ENCODE peak calls at places on chromosomes 11 and 22, in eight cellular contexts. Z is gastrocnemius medialis; P is CD8-positive, alpha-beta memory T cell; W is fibroblast of lung; H is PC-3; N is right atrium auricular region; M is aorta; A is prostate gland. Y is an unnamed sample. For H3K36me3, the result is how much of the 10 kb centered on the place peaks cover.

GRCh38 chr11:65204143-65204542 is 22.4 kb downstream of the CAPN1 start:
- DNase-seq in Z (no peak), P (no peak), W (no peak), H (no peak), N (no peak), M (no peak), A (no peak), Y (no peak)

GRCh38 chr22:22769434-22770279 is 118.0 kb upstream of the IGLL5 start:
- DNase-seq in Z (no peak), P (no peak), W (no peak), H (no peak), N (peak), M (no peak), A (no peak), Y (no peak)

GRCh38 chr11:12161137-12161536 is 50.7 kb downstream of the MICAL2 start:
- DNase-seq in Z (no peak), P (no peak), W (no peak), H (no peak), N (no peak), M (no peak), A (no peak), Y (no peak)

GRCh38 chr11:130452941-130453340 is 4.5 kb downstream of the ADAMTS15 start:
- DNase-seq in Z (no peak), P (no peak), W (no peak), H (no peak), N (no peak), M (no peak), A (no peak), Y (no peak)

GRCh38 chr11:45391168-45391850 is 105.2 kb upstream of the SYT13 start:
- DNase-seq in Z (no peak), P (no peak), W (no peak), H (no peak), N (no peak), M (no peak), A (no peak), Y (no peak)

GRCh38 chr11:75041263-75041662 is 52.5 kb downstream of the NEU3 start:
- DNase-seq in Z (no peak), P (no peak), W (no peak), H (no peak), N (no peak), M (no peak), A (no peak), Y (no peak)

GRCh38 chr22:27975381-27976013 is 56.4 kb upstream of the PITPNB start:
- DNase-seq in Z (no peak), P (no peak), W (no peak), H (no peak), N (no peak), M (no peak), A (no peak), Y (no peak)

GRCh38 chr11:127919206-127920000 is 668.0 kb downstream of the ETS1 start:
- DNase-seq in Z (no peak), P (no peak), W (peak), H (peak), N (no peak), M (no peak), A (no peak), Y (no peak)

GRCh38 chr11:131483877-131484276 is 113.5 kb downstream of the NTM start:
- DNase-seq in Z (no peak), P (no peak), W (no peak), H (no peak), N (no peak), M (no peak), A (no peak), Y (no peak)

GRCh38 chr11:10498022-10498400 is 42.9 kb downstream of the AMPD3 start:
- DNase-seq in Z (no peak), P (no peak), W (no peak), H (no peak), N (peak), M (no peak), A (no peak), Y (no peak)
- H3K36me3 ChIP-seq in Z (half or more), P (under half), W (under half), H (under half), N (under half), M (under half), A (under half), Y (under half)

GRCh38 chr22:17710023-17710422 is 64.2 kb downstream of the BID start:
- DNase-seq in Z (no peak), P (no peak), W (no peak), H (no peak), N (no peak), M (no peak), A (no peak), Y (no peak)

GRCh38 chr22:17705565-17706450 is 67.3 kb downstream of the BCL2L13 start:
- DNase-seq in Z (no peak), P (no peak), W (no peak), H (peak), N (no peak), M (no peak), A (no peak), Y (no peak)

GRCh38 chr22:17706947-17707346 is 67.3 kb downstream of the BID start:
- DNase-seq in Z (no peak), P (no peak), W (no peak), H (no peak), N (no peak), M (no peak), A (no peak), Y (no peak)

GRCh38 chr22:17706451-17706900 is 67.8 kb downstream of the BID start:
- DNase-seq in Z (peak), P (no peak), W (peak), H (peak), N (no peak), M (peak), A (peak), Y (no peak)

DNA sequence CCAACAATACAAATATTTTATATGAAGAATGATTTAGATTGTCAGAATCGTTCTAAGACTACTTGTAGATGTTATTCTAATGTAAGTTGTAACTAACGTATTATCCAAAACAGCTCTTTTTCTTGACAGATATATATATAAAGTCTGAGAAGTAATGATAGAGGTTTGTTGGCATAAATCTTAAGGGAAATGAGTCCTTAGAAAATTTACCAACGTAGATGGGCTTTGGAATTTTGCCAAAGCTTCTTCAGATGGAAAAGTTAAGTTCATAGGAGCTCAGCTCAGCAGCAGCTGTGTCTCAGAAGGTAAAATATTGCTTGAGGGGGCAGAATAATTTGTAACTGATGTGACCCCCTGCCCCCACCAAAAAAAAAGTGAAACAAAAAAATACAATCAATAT is 66.7 kb downstream of the BID start:
- DNase-seq in Z (no peak), P (no peak), W (peak), H (no peak), N (no peak), M (no peak), A (no peak), Y (no peak)
- H3K4me3 ChIP-seq in Z (peak), P (no peak), W (peak), H (no peak), N (peak), M (no peak), A (no peak), Y (no peak)

DNA sequence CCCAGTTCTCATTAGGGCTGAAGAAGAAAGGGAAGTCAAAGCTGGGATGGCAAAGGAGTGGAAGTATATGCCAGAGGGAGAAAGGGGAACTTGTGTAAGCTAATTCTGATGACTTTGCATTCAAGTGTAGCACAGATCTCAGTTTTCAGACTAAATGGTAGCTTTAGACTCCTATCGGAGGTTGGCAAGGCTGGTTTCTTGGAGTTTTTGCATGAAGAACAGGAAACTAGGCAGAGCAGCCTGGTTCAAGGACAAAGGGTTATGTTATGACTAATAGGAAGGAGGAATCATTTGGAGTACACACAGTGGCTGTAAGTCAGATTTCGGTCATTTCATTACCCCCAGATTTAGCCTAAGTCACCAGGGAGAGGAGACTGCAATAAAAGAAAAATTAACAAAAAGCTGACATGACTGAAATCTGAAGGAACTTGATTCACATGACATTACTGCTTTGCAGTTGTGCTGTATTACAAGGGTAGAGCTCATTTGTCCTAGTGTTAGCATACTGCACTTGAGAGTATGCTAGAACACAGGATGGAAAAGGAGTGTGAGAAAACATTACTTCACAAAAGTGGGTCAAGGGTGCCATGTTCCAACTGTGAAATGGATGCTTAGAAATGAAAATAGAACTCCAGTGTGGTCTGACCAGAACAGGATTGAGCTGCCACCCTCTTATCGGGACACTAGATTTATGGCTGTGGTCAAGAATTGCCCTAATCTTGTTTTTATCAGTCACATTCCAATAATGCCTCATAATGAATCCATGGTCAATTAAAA is 23.6 kb downstream of the ADM start:
- DNase-seq in Z (no peak), P (no peak), W (peak), H (peak), N (no peak), M (no peak), A (no peak), Y (no peak)
- H3K27ac ChIP-seq in Z (no peak), P (no peak), W (peak), H (peak), N (peak), M (no peak), A (no peak), Y (peak)

GRCh38 chr11:93028959-93029536 is 59.6 kb downstream of the MTNR1B start:
- DNase-seq in Z (no peak), P (no peak), W (no peak), H (no peak), N (no peak), M (no peak), A (no peak), Y (no peak)
- H3K36me3 ChIP-seq in Z (under half), P (under half), W (under half), H (under half), N (under half), M (under half), A (under half), Y (under half)

GRCh38 chr22:37392929-37393328 is 34.4 kb downstream of the ELFN2 start:
- DNase-seq in Z (no peak), P (no peak), W (no peak), H (no peak), N (no peak), M (no peak), A (no peak), Y (no peak)
- H3K4me3 ChIP-seq in Z (no peak), P (no peak), W (no peak), H (no peak), N (no peak), M (no peak), A (no peak), Y (no peak)

GRCh38 chr22:20749453-20749852 is 24.5 kb upstream of the SERPIND1 start:
- DNase-seq in Z (no peak), P (no peak), W (no peak), H (no peak), N (no peak), M (no peak), A (no peak), Y (no peak)

GRCh38 chr22:20748820-20749428 is 25.0 kb upstream of the SERPIND1 start:
- DNase-seq in Z (no peak), P (no peak), W (no peak), H (no peak), N (no peak), M (no peak), A (peak), Y (no peak)

GRCh38 chr22:20751185-20751851 is 22.6 kb upstream of the SERPIND1 start:
- DNase-seq in Z (no peak), P (no peak), W (peak), H (no peak), N (no peak), M (no peak), A (peak), Y (no peak)

GRCh38 chr22:20752104-20752741 is 21.7 kb upstream of the SERPIND1 start:
- DNase-seq in Z (no peak), P (no peak), W (no peak), H (no peak), N (no peak), M (no peak), A (no peak), Y (no peak)

GRCh38 chr22:20750461-20751184 is 23.3 kb upstream of the SERPIND1 start:
- DNase-seq in Z (peak), P (peak), W (peak), H (peak), N (peak), M (peak), A (peak), Y (no peak)
- H3K27ac ChIP-seq in Z (peak), P (no peak), W (no peak), H (no peak), N (peak), M (peak), A (peak), Y (no peak)

DNA sequence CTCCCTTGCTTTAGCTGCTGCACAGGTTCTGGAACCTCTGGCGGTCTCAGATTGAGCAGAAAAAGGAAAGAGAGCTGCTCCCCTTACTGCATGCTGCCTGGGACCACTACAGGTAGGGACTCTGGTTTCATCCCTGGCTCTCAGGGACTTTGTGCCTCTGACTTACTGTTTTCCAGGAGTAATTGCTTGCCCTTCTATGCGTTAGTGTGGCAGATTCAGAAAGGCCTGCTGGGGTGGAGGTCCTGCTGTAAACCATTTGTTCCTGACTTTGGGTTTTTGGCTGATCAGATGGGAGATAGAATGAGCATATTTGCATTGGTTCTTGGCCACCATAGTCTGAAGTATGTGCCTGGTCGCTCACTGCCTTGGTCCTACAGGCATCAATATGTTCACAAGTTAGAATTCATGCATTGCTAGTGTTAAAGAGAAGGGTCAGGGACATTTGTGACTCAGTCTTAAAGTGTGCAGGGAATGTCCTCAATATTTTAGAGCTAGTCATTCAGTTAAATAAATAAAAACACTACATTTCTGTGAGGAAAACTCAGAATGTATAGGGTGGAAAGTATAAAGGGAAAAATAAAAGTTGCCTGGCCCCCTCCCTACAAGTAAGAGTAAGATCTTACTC is 78.0 kb downstream of the PISD start:
- DNase-seq in Z (no peak), P (no peak), W (peak), H (peak), N (no peak), M (no peak), A (no peak), Y (no peak)
- H3K36me3 ChIP-seq in Z (under half), P (under half), W (under half), H (under half), N (under half), M (under half), A (under half), Y (under half)

DNA sequence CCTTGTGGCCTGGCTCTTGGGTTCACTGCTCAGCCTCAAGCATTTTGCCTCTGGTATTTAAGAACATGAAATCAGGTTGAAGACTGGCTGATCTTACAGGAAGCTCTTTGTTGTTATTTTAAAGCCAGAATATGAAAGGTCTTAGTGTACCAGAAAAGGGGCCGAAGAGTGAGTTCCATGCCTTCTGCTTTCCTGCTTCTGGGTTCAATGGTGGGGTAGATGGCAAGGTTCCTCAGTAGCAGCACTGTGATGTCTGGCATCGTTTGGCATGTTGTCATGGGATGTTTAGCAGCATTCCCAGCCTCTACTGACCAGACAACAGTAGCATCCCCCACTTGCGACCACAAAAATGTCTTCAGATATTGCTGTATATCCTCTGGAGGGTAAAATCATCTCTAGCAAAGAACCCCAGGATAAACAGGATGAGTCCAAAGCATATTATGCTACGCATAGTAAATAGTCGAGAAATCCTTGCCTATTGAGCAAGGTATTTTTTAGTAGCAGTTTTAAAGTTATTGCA is 2.4 kb downstream of the VPS26B start:
- DNase-seq in Z (no peak), P (no peak), W (no peak), H (no peak), N (no peak), M (no peak), A (no peak), Y (no peak)
- H3K4me3 ChIP-seq in Z (no peak), P (no peak), W (peak), H (peak), N (no peak), M (no peak), A (no peak), Y (no peak)

GRCh38 chr11:73597340-73597955 is 464 bp downstream of the FAM168A start:
- DNase-seq in Z (no peak), P (no peak), W (no peak), H (no peak), N (no peak), M (no peak), A (peak), Y (no peak)
- H3K27ac ChIP-seq in Z (peak), P (no peak), W (peak), H (no peak), N (peak), M (no peak), A (peak), Y (peak)

Y was measured in RWPE2.